ENCODE peak calls at places on chromosomes 1 and 21, in four cellular contexts. E is A549, S is IMR-90, N is HepG2. M is an unnamed sample.

GRCh38 chr1:216478238-216478637 is 55.0 kb upstream of the USH2A start:
- DNase-seq in N (no peak), S (no peak), E (no peak), M (no peak)

GRCh38 chr1:247273013-247273412 is 17.1 kb downstream of the VN1R5 start:
- DNase-seq in E (no peak), N (no peak), S (no peak), M (no peak)

GRCh38 chr21:17089121-17089520 is 423.7 kb upstream of the CXADR start:
- DNase-seq in E (no peak), S (no peak), N (no peak), M (no peak)

GRCh38 chr21:32306021-32306780 is 7.5 kb downstream of the MRAP start:
- DNase-seq in N (peak; percentile 41), E (peak; percentile 17), S (no peak), M (no peak)

GRCh38 chr1:221868894-221869293 is 127.0 kb upstream of the DUSP10 start:
- DNase-seq in N (no peak), S (peak; percentile 87), E (peak; percentile 32), M (no peak)

GRCh38 chr21:16085436-16085835 is 355.7 kb downstream of the USP25 start:
- DNase-seq in S (peak; percentile 39), E (no peak), N (no peak), M (no peak)

GRCh38 chr1:230067871-230068814 is 1.1 kb downstream of the GALNT2 start:
- DNase-seq in N (no peak), S (no peak), E (no peak), M (peak; percentile 70)

GRCh38 chr21:37974081-37974480 is 57.8 kb upstream of the KCNJ6 start:
- DNase-seq in N (no peak), S (peak; percentile 1), E (peak; percentile 41), M (no peak)

GRCh38 chr1:94322696-94323095 is 85.3 kb upstream of the ARHGAP29 start:
- DNase-seq in E (peak; percentile 85), N (no peak), S (no peak), M (no peak)

GRCh38 chr21:36551731-36552457 is 72.0 kb upstream of the CLDN14 start:
- DNase-seq in N (no peak), S (peak; percentile 82), E (no peak), M (no peak)

GRCh38 chr1:76868916-76869315 is 1.6 kb downstream of the ST6GALNAC5 start:
- DNase-seq in E (no peak), N (no peak), S (no peak), M (no peak)

GRCh38 chr1:38815903-38816627 is 43.5 kb downstream of the RRAGC start:
- DNase-seq in N (no peak), S (no peak), E (no peak), M (peak; percentile 99)

DNA sequence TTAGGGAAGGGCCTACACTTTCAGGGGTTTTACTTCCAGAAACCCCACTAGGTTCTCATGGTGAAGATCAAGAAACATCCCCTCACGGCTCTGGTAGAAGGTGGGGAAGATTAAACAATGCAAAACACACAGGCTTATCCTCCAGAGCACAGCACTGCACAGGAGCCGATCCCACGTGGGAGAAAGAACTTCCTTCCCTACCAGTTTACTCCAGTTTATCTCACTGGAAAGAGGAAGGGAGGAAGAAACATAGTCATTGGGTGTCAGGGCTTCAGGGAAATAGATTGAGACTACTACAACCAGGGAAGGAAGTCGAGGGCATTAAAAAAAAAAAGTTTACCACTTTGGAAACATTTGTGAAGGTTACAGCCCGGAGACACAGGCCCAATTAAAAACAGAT is 164.4 kb downstream of the NTPCR start:
- DNase-seq in S (no peak), N (no peak), E (no peak), M (no peak)
- TF ChIP-seq MAFK in S (no peak), N (no peak), E (no peak), M (no peak)

DNA sequence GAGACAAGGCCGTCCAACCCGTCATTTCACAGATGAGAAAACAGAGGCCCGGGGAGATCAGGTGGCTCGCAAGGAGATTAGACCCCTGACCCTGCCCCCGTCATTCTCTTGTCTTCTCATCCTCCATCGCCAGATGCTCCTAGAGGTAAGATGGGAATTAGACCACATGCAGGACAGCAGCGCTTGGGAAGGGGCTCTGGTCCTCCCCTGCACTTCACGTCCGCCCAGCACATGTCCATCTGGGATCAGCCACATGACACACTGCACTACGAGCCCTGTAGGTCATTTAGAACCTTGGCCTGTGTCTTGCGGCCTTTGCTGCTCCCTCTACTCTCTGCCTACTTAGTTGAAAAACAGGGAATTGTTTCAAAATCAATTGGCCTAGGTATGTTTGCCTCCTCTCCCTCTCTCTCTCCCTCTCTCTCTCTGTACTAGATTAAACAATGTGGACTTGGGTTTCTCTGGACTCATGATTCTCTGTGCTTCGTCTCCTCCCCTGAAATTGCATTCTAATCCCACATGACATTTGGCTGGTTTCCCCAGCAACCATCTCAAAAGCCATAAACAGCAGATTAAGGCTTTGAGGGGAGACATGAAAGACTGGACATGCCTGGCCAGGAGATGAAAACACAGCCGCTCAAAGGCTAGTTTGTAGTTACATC is 3.8 kb upstream of the NCMAP start:
- DNase-seq in N (peak; percentile 98), S (peak; percentile 32), E (peak; percentile 24), M (no peak)
- TF ChIP-seq MAFK in N (no peak), S (no peak), E (no peak), M (no peak)

GRCh38 chr1:180534199-180534598 is 24.6 kb upstream of the OVAAL start:
- DNase-seq in E (no peak), N (no peak), S (no peak), M (no peak)
- TF ChIP-seq MAFK in E (no peak), N (no peak), S (no peak), M (no peak)

DNA sequence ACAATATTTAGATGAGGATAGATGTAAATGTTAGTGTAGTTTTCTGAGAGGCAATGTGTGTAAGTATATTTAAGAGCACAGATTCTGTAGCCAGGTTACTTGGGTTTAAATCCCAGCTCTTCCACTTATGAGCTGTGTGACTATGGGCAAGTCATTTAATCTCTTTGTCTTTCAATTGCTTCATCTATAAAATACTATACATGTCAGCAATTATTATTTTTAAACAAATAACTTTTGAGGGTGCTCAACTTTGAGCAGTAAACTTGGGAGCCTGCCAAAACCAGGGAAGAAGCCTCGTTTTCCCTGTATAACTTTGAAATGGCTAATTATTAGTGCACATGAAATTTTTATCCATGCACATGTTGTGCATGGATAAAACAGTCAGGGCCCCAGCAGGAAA is 222.8 kb downstream of the FOXD2 start:
- DNase-seq in E (no peak), N (no peak), S (no peak), M (no peak)
- TF ChIP-seq MAFK in E (peak; percentile 9), N (no peak), S (peak; percentile 62), M (no peak)

GRCh38 chr1:1361982-1362423 is 3.6 kb upstream of the MXRA8 start:
- DNase-seq in E (no peak), S (peak; percentile 85), N (peak; percentile 75), M (no peak)

GRCh38 chr1:1359668-1360468 is 1.5 kb upstream of the MXRA8 start:
- DNase-seq in S (peak; percentile 68), E (no peak), N (peak; percentile 50), M (no peak)

GRCh38 chr1:1361233-1361981 is 3.1 kb upstream of the MXRA8 start:
- DNase-seq in N (no peak), E (no peak), S (no peak), M (no peak)

GRCh38 chr1:1359316-1359667 is 937 bp upstream of the MXRA8 start:
- DNase-seq in E (no peak), S (peak; percentile 83), N (no peak), M (no peak)

DNA sequence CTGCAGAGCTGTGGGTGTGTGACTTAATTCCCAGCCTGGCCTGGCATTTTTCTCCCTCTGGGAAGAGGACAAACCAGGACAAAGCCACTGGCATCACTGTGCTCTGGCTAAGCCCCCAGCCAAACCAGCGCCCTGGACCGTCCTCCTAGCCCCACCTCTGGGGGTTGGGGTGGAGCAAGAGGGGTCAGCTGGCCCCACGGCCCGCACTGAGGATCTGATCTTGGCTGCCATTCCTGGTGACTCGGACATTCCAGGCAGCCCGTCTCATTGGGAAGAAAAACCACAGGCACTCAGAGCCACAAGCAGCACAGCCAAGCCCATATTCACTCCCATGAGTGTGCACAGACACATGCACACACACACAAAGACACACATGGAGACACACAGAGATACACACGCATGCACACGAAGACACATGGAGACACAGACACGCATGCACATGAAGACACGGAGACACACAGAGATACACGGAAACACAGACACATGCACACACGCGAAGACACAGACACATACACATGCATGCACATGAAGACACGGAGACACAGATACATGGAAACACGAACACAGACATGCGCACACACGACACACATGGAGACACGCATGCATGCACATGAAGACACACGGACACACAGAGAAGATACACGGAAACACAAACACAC is 2.3 kb upstream of the MXRA8 start:
- DNase-seq in S (peak; percentile 93), E (peak; percentile 41), N (peak; percentile 68), M (no peak)
- TF ChIP-seq MAFK in S (no peak), E (no peak), N (no peak), M (no peak)

DNA sequence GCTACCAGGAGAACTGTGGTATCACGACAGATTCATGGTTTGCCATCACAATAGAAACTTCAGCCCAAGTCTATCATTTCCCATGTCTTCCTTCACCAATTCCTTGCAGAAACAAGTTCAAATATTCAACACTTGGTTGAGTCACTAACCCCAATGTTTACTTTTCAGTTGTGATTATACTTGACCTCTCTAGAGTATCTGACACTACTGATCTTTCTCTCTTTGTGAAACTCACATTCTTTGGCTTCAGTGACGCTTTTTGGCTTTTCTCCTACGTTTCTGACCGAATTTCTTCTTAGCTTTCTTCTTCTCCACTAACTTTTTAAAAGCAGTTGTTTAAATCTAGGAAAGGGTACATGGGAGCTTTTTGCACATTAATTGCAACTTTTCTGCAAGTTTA is 48.8 kb upstream of the HMGB4 start:
- DNase-seq in S (peak; percentile 46), N (no peak), E (no peak), M (no peak)
- TF ChIP-seq MAFK in S (no peak), N (no peak), E (no peak), M (no peak)